ENCODE peak calls at places on chromosome 11, in nine cellular contexts. P is HFF-Myc; K is right lobe of liver; A is cardiac fibroblast; Q is lung; I is IMR-90; E is fibroblast of lung; Y is body of pancreas; L is effector memory CD4-positive, alpha-beta T cell. V is an unnamed sample.

GRCh38 chr11:44990665-44991064 is 40.0 kb upstream of the TP53I11 start:
- DNase-seq in P (no peak), K (no peak), A (no peak), Q (no peak), I (no peak), E (no peak), Y (no peak), L (no peak), V (no peak)

GRCh38 chr11:69599502-69599901 is 41.5 kb upstream of the CCND1 start:
- DNase-seq in P (no peak), K (no peak), A (no peak), Q (no peak), I (no peak), E (no peak), Y (no peak), L (no peak), V (no peak)

GRCh38 chr11:17544181-17544622 is at the start of gene USH1C:
- DNase-seq in P (no peak), K (no peak), A (no peak), Q (no peak), I (no peak), E (no peak), Y (peak), L (no peak), V (no peak)

GRCh38 chr11:128628343-128628673 is 41.0 kb upstream of the ETS1 start:
- DNase-seq in P (no peak), K (no peak), A (no peak), Q (no peak), I (no peak), E (no peak), Y (no peak), L (no peak), V (no peak)

GRCh38 chr11:8698917-8699441 is 16.4 kb downstream of the RPL27A start:
- DNase-seq in P (no peak), K (no peak), A (no peak), Q (no peak), I (no peak), E (no peak), Y (peak), L (no peak), V (no peak)

GRCh38 chr11:57237204-57237681 is at the start of gene APLNR:
- DNase-seq in P (no peak), K (no peak), A (no peak), Q (no peak), I (no peak), E (no peak), Y (no peak), L (no peak), V (no peak)

GRCh38 chr11:116276051-116277044 is 496.4 kb downstream of the BUD13 start:
- DNase-seq in P (no peak), K (peak), A (peak), Q (peak), I (peak), E (peak), Y (peak), L (peak), V (peak)

GRCh38 chr11:64019106-64020031 is 16.4 kb upstream of the FLRT1 start:
- DNase-seq in P (no peak), K (no peak), A (no peak), Q (no peak), I (no peak), E (no peak), Y (peak), L (no peak), V (no peak)

GRCh38 chr11:46120361-46120710 is 918 bp downstream of the PHF21A start:
- DNase-seq in P (no peak), K (peak), A (no peak), Q (no peak), I (no peak), E (no peak), Y (peak), L (no peak), V (no peak)

GRCh38 chr11:116138280-116138679 is 634.1 kb upstream of the CADM1 start:
- DNase-seq in P (no peak), K (no peak), A (no peak), Q (no peak), I (no peak), E (no peak), Y (no peak), L (no peak), V (no peak)

GRCh38 chr11:119509969-119510401 is 87.0 kb upstream of the THY1 start:
- DNase-seq in P (peak), K (no peak), A (peak), Q (no peak), I (peak), E (peak), Y (peak), L (no peak), V (no peak)

GRCh38 chr11:84193706-84194105 is 907.5 kb upstream of the CCDC90B start:
- DNase-seq in P (no peak), K (no peak), A (no peak), Q (no peak), I (no peak), E (no peak), Y (no peak), L (no peak), V (no peak)

GRCh38 chr11:44651535-44652130 is 75.1 kb upstream of the TSPAN18 start:
- DNase-seq in P (no peak), K (no peak), A (no peak), Q (no peak), I (no peak), E (no peak), Y (no peak), L (no peak), V (no peak)

GRCh38 chr11:1401656-1402221 is 12.0 kb downstream of the BRSK2 start:
- DNase-seq in P (peak), K (peak), A (peak), Q (peak), I (peak), E (peak), Y (peak), L (no peak), V (peak)

GRCh38 chr11:22926341-22926740 is 66.1 kb upstream of the CCDC179 start:
- DNase-seq in P (no peak), K (no peak), A (no peak), Q (no peak), I (no peak), E (no peak), Y (no peak), L (no peak), V (no peak)

GRCh38 chr11:118092907-118093571 is 6.3 kb upstream of the SMIM35 start:
- DNase-seq in P (no peak), K (no peak), A (no peak), Q (no peak), I (no peak), E (no peak), Y (no peak), L (no peak), V (no peak)

GRCh38 chr11:75913984-75914383 is 99.0 kb downstream of the UVRAG start:
- DNase-seq in P (no peak), K (no peak), A (no peak), Q (no peak), I (no peak), E (no peak), Y (no peak), L (no peak), V (no peak)

GRCh38 chr11:76317296-76317695 is 63.6 kb downstream of the THAP12 start:
- DNase-seq in P (no peak), K (no peak), A (no peak), Q (no peak), I (no peak), E (no peak), Y (no peak), L (no peak), V (no peak)

GRCh38 chr11:121881806-121882205 is 234.2 kb downstream of the BLID start:
- DNase-seq in P (no peak), K (no peak), A (peak), Q (no peak), I (peak), E (peak), Y (no peak), L (no peak), V (no peak)

GRCh38 chr11:78570031-78570430 is 4.6 kb downstream of the NARS2 start:
- DNase-seq in P (no peak), K (no peak), A (no peak), Q (no peak), I (no peak), E (no peak), Y (no peak), L (no peak), V (no peak)

GRCh38 chr11:31445621-31446020 is 63.8 kb downstream of the IMMP1L start:
- DNase-seq in P (no peak), K (no peak), A (no peak), Q (no peak), I (no peak), E (no peak), Y (no peak), L (no peak), V (no peak)

GRCh38 chr11:16605440-16605970 is 132.9 kb upstream of the C11orf58 start:
- DNase-seq in P (no peak), K (peak), A (peak), Q (no peak), I (peak), E (peak), Y (peak), L (no peak), V (no peak)

GRCh38 chr11:108973402-108974119 is 308.7 kb downstream of the DDX10 start:
- DNase-seq in P (peak), K (no peak), A (peak), Q (no peak), I (peak), E (peak), Y (no peak), L (no peak), V (no peak)

GRCh38 chr11:32919338-32919737 is 26.7 kb downstream of the QSER1 start:
- DNase-seq in P (no peak), K (no peak), A (no peak), Q (no peak), I (no peak), E (no peak), Y (no peak), L (no peak), V (peak)

GRCh38 chr11:15821471-15821870 is 534.9 kb downstream of the SOX6 start:
- DNase-seq in P (no peak), K (no peak), A (no peak), Q (no peak), I (peak), E (peak), Y (no peak), L (no peak), V (no peak)

GRCh38 chr11:27282806-27283205 is 80.2 kb downstream of the CCDC34 start:
- DNase-seq in P (no peak), K (peak), A (peak), Q (no peak), I (no peak), E (peak), Y (no peak), L (no peak), V (no peak)

GRCh38 chr11:91435694-91436375 is 788.8 kb upstream of the FAT3 start:
- DNase-seq in P (no peak), K (no peak), A (no peak), Q (no peak), I (no peak), E (no peak), Y (no peak), L (no peak), V (no peak)

GRCh38 chr11:74683941-74684481 is 47.2 kb downstream of the CHRDL2 start:
- DNase-seq in P (no peak), K (no peak), A (no peak), Q (no peak), I (peak), E (peak), Y (no peak), L (no peak), V (no peak)

GRCh38 chr11:1739576-1739975 is 10.8 kb downstream of the IFITM10 start:
- DNase-seq in P (no peak), K (peak), A (no peak), Q (no peak), I (no peak), E (no peak), Y (no peak), L (no peak), V (no peak)

GRCh38 chr11:117823294-117823940 is 1.1 kb downstream of the FXYD2 start:
- DNase-seq in P (no peak), K (peak), A (no peak), Q (no peak), I (no peak), E (no peak), Y (peak), L (no peak), V (peak)

GRCh38 chr11:76159983-76160661 is 46.2 kb downstream of the WNT11 start:
- DNase-seq in P (no peak), K (no peak), A (no peak), Q (no peak), I (no peak), E (no peak), Y (peak), L (no peak), V (no peak)

GRCh38 chr11:23555085-23555484 is 694.8 kb upstream of the CCDC179 start:
- DNase-seq in P (peak), K (no peak), A (peak), Q (no peak), I (peak), E (peak), Y (no peak), L (no peak), V (no peak)

GRCh38 chr11:68412593-68413475 is 47.7 kb upstream of the PPP6R3 start:
- DNase-seq in P (peak), K (peak), A (peak), Q (no peak), I (peak), E (peak), Y (peak), L (no peak), V (no peak)

GRCh38 chr11:1908579-1908978 is 10.9 kb upstream of the TNNT3 start:
- DNase-seq in P (no peak), K (no peak), A (peak), Q (no peak), I (no peak), E (peak), Y (no peak), L (no peak), V (no peak)

GRCh38 chr11:131691558-131692041 is 321.2 kb downstream of the NTM start:
- DNase-seq in P (no peak), K (no peak), A (peak), Q (no peak), I (peak), E (peak), Y (no peak), L (no peak), V (peak)

GRCh38 chr11:86243377-86243776 is 1.2 kb upstream of the EED start:
- DNase-seq in P (no peak), K (no peak), A (no peak), Q (no peak), I (no peak), E (no peak), Y (no peak), L (no peak), V (no peak)
- H3K4me3 ChIP-seq in P (no peak), K (no peak), A (no peak), Q (no peak), I (no peak), E (no peak), Y (no peak), L (no peak), V (no peak)

DNA sequence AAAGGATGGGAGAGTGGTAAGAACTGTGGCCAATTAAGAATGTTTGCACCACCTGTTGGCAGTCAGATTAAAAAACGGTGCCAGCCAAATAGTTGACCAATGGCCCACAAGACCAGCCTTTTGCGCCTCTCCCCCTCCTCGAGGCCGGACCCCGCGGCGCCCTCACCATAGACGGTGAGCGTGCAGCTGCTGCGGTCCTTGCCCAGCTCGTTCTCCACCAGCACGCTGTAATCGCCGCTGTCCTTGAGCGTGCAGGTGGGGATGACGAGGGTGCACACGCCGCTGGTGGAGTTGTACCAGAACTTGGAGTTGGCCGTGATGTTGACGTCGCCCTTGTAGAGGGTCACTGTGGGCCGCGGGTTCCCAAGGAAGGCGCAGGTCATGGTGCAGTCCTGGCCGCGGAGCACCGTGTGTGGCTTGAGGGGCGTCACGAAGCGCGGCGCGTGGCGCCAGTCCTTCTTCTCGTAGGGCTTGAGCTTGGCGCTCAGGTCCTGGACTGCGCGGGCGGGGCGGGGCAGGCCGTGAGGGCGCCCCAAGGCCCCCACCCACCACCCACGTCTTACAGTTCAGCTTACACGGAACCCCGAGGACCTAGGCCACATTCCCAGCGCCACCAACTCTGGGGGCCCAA is 7.2 kb downstream of the TMEM86A start:
- DNase-seq in P (no peak), K (no peak), A (no peak), Q (peak), I (no peak), E (no peak), Y (peak), L (peak), V (no peak)
- H3K4me3 ChIP-seq in P (peak), K (peak), A (peak), Q (peak), I (peak), E (no peak), Y (no peak), L (peak), V (no peak)

DNA sequence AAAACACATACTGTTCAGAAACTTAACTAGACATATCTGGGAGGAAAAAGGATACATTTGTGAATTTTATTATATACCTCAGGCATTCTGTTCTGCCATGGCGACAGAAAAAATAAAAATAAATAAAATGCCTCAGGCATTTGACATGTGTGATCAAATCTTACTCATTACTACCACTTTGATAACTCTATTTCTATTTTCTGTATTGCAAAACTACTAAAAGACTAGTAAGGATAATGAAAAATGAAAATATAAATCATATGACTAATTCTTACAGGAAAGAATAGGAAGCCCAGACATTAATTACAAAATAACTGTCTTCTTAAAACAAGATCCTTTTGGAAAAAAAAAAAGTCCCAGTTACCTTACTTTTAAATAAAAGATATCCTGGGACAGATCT is 5.3 kb downstream of the PICALM start:
- DNase-seq in P (no peak), K (no peak), A (peak), Q (no peak), I (no peak), E (no peak), Y (no peak), L (no peak), V (no peak)
- H3K4me3 ChIP-seq in P (no peak), K (no peak), A (peak), Q (no peak), I (no peak), E (peak), Y (no peak), L (no peak), V (no peak)

GRCh38 chr11:47983464-47984397 is 3.4 kb downstream of the PTPRJ start:
- DNase-seq in P (no peak), K (no peak), A (peak), Q (no peak), I (peak), E (peak), Y (no peak), L (no peak), V (no peak)

GRCh38 chr11:47979378-47980092 is 824 bp upstream of the PTPRJ start:
- DNase-seq in P (no peak), K (no peak), A (no peak), Q (no peak), I (no peak), E (no peak), Y (no peak), L (no peak), V (no peak)

GRCh38 chr11:47980093-47980906 is at the start of gene PTPRJ:
- DNase-seq in P (no peak), K (peak), A (peak), Q (peak), I (peak), E (peak), Y (peak), L (peak), V (no peak)

GRCh38 chr11:47980907-47981621 is 705 bp downstream of the PTPRJ start:
- DNase-seq in P (no peak), K (peak), A (peak), Q (peak), I (peak), E (peak), Y (peak), L (no peak), V (no peak)

GRCh38 chr11:47981667-47982404 is 1.5 kb downstream of the PTPRJ start:
- DNase-seq in P (no peak), K (peak), A (no peak), Q (peak), I (no peak), E (no peak), Y (peak), L (no peak), V (no peak)
- H3K4me3 ChIP-seq in P (peak), K (peak), A (peak), Q (peak), I (peak), E (peak), Y (peak), L (peak), V (no peak)

GRCh38 chr11:12687216-12687623 is 13.0 kb downstream of the TEAD1 start:
- DNase-seq in P (no peak), K (no peak), A (no peak), Q (no peak), I (no peak), E (no peak), Y (no peak), L (no peak), V (no peak)
- H3K4me3 ChIP-seq in P (no peak), K (no peak), A (no peak), Q (no peak), I (no peak), E (no peak), Y (no peak), L (no peak), V (no peak)

DNA sequence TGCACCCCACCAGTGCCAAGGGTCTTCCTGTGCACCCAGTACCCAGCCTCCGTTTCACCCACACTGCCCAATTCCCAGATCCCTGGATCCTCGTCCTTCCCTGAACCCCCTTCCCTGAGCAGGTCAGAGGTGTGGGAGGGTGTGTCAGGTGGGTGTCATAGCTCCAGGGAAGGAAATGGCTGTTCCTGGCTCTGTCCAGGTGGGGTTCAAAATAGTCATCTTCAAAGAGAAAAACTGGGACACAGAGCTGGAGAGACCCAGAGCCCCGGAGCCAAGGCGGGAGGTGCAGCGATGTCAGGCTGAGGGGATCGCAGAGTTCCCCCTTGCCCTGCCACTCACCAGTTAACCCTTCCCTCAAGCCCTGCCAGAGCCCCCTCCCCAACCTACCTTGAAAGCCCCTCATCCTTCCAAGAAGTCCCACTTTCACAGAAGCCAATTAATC is 698 bp downstream of the C1QTNF4 start:
- DNase-seq in P (no peak), K (no peak), A (no peak), Q (no peak), I (no peak), E (no peak), Y (no peak), L (no peak), V (no peak)
- H3K4me3 ChIP-seq in P (peak), K (no peak), A (no peak), Q (no peak), I (no peak), E (no peak), Y (no peak), L (no peak), V (no peak)

DNA sequence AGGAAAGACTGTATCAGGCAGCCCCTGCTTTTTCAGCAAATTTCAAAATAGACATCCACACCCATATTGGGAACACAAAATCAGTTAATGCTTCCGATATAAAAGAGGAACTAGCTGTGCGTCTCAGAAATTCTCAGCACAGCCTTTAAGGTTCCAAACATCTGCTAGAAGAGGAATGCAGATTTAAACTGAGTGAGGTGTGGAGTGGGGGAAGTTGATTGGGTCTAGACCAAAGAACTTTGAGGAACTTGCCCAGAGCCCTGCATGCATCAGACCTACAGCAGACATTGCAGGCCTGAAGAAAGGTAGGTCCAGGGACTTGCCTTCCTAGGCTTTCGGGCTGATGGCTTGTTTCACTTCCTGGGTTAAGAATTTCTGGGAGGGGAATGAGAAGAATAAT is at the start of gene MS4A4A:
- DNase-seq in P (no peak), K (no peak), A (no peak), Q (no peak), I (no peak), E (no peak), Y (peak), L (no peak), V (no peak)
- H3K4me3 ChIP-seq in P (no peak), K (no peak), A (no peak), Q (no peak), I (no peak), E (no peak), Y (no peak), L (no peak), V (no peak)

V was measured in Jurkat, Clone E6-1.